ENCODE peak calls at places on chromosome 13, in four cellular contexts. One of them, this sample, is unnamed.

GRCh38 chr13:67736646-67737420 is 506.7 kb upstream of the PCDH9 start:
- DNase-seq in ovary: no peak
- DNase-seq in suprapubic skin: no peak
- DNase-seq in transverse colon: no peak
- DNase-seq in this sample: no peak

GRCh38 chr13:38045278-38046048 is 175.9 kb upstream of the TRPC4 start:
- DNase-seq in suprapubic skin: no peak
- DNase-seq in transverse colon: no peak
- DNase-seq in ovary: no peak
- DNase-seq in this sample: no peak

GRCh38 chr13:77779461-77780272 is 82.2 kb downstream of the SLAIN1 start:
- DNase-seq in suprapubic skin: no peak
- DNase-seq in transverse colon: peak
- DNase-seq in ovary: no peak
- DNase-seq in this sample: no peak

GRCh38 chr13:113460599-113460998 is 7.3 kb upstream of the ADPRHL1 start:
- DNase-seq in ovary: no peak
- DNase-seq in suprapubic skin: no peak
- DNase-seq in transverse colon: no peak
- DNase-seq in this sample: peak

GRCh38 chr13:73677041-73677589 is 457.1 kb downstream of the KLF12 start:
- DNase-seq in transverse colon: no peak
- DNase-seq in suprapubic skin: no peak
- DNase-seq in ovary: no peak
- DNase-seq in this sample: no peak

GRCh38 chr13:46961719-46962118 is 64.9 kb upstream of the HTR2A start:
- DNase-seq in ovary: no peak
- DNase-seq in transverse colon: no peak
- DNase-seq in suprapubic skin: no peak
- DNase-seq in this sample: no peak

GRCh38 chr13:84821261-84821660 is 939.0 kb upstream of the SLITRK1 start:
- DNase-seq in ovary: no peak
- DNase-seq in transverse colon: no peak
- DNase-seq in suprapubic skin: no peak
- DNase-seq in this sample: no peak

GRCh38 chr13:93244141-93244917 is 17.7 kb downstream of the GPC6 start:
- DNase-seq in ovary: no peak
- DNase-seq in transverse colon: no peak
- DNase-seq in suprapubic skin: no peak
- DNase-seq in this sample: no peak

GRCh38 chr13:112532837-112533745 is 54.9 kb downstream of the TUBGCP3 start:
- DNase-seq in transverse colon: no peak
- DNase-seq in ovary: no peak
- DNase-seq in suprapubic skin: no peak
- DNase-seq in this sample: no peak

GRCh38 chr13:114089751-114090400 is 42.5 kb downstream of the RASA3 start:
- DNase-seq in ovary: no peak
- DNase-seq in suprapubic skin: peak
- DNase-seq in transverse colon: peak
- DNase-seq in this sample: no peak

GRCh38 chr13:70107498-70108271 is at the start of gene ATXN8OS:
- DNase-seq in ovary: no peak
- DNase-seq in transverse colon: no peak
- DNase-seq in suprapubic skin: no peak
- DNase-seq in this sample: no peak

GRCh38 chr13:38542601-38543000 is 144.3 kb upstream of the FREM2 start:
- DNase-seq in suprapubic skin: no peak
- DNase-seq in ovary: no peak
- DNase-seq in transverse colon: no peak
- DNase-seq in this sample: no peak

GRCh38 chr13:79011179-79011578 is 352.2 kb upstream of the OBI1 start:
- DNase-seq in suprapubic skin: no peak
- DNase-seq in ovary: no peak
- DNase-seq in transverse colon: no peak
- DNase-seq in this sample: no peak

GRCh38 chr13:55517312-55517711 is 1623.4 kb upstream of the PRR20A start:
- DNase-seq in suprapubic skin: no peak
- DNase-seq in transverse colon: no peak
- DNase-seq in ovary: no peak
- DNase-seq in this sample: no peak

GRCh38 chr13:66219493-66219892 is 1010.6 kb downstream of the PCDH9 start:
- DNase-seq in transverse colon: no peak
- DNase-seq in ovary: no peak
- DNase-seq in suprapubic skin: no peak
- DNase-seq in this sample: no peak
- TF ChIP-seq EP300 in transverse colon: no peak
- TF ChIP-seq EP300 in ovary: no peak
- TF ChIP-seq EP300 in suprapubic skin: no peak
- TF ChIP-seq EP300 in this sample: no peak

GRCh38 chr13:24652346-24652745 is 27.9 kb upstream of the ATP12A start:
- DNase-seq in transverse colon: no peak
- DNase-seq in ovary: no peak
- DNase-seq in suprapubic skin: no peak
- DNase-seq in this sample: no peak

GRCh38 chr13:24650157-24650556 is 30.1 kb upstream of the ATP12A start:
- DNase-seq in suprapubic skin: no peak
- DNase-seq in ovary: no peak
- DNase-seq in transverse colon: no peak
- DNase-seq in this sample: no peak

GRCh38 chr13:24651718-24652345 is 28.4 kb upstream of the ATP12A start:
- DNase-seq in ovary: no peak
- DNase-seq in suprapubic skin: no peak
- DNase-seq in transverse colon: peak
- DNase-seq in this sample: no peak

GRCh38 chr13:24659239-24659638 is 21.0 kb upstream of the ATP12A start:
- DNase-seq in suprapubic skin: no peak
- DNase-seq in transverse colon: no peak
- DNase-seq in ovary: no peak
- DNase-seq in this sample: no peak

GRCh38 chr13:24654741-24655140 is 25.5 kb upstream of the ATP12A start:
- DNase-seq in transverse colon: no peak
- DNase-seq in ovary: no peak
- DNase-seq in suprapubic skin: no peak
- DNase-seq in this sample: no peak
- TF ChIP-seq CTCF in transverse colon: no peak
- TF ChIP-seq CTCF in ovary: no peak
- TF ChIP-seq CTCF in suprapubic skin: no peak
- TF ChIP-seq CTCF in this sample: no peak

DNA sequence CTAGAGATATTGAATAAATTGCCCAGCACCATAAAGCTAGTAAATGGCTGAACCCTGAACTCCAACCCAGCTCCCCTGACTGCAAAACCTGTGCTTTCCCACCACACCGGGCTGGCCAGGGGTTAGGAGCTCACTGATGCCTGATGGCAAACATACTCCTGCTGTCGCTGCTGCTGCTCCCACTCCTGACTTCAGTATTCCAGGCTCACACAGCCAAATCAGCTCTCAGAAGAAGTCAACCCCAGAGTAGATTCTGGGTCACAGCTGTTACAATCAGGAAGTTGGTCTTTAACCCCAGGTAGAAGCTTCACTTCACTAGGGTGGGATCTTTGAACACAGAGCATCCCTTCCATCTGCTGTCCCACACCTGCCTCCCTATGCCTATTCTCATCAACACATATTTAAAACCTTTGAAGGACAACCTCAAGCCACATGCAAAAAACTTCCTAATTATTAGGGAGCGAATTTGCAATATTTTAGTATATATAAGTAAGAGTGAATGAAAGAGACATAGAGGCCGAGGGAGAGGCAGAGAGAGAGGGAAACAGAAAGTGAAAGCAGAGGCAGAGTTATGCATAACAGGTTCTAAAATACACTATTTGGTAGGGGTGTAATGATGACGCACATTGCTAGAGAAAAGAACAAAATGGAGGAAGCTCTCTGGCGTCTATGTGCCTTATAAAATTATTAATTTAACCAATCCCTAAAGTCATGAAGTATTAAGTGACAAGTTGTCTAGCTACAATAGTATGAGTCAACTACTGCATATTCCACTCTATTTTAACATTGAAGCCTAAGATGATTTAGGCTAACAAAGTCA is 99.4 kb upstream of the SERP2 start:
- DNase-seq in transverse colon: no peak
- DNase-seq in suprapubic skin: no peak
- DNase-seq in ovary: peak
- DNase-seq in this sample: no peak
- TF ChIP-seq EP300 in transverse colon: peak
- TF ChIP-seq EP300 in suprapubic skin: no peak
- TF ChIP-seq EP300 in ovary: peak
- TF ChIP-seq EP300 in this sample: no peak

DNA sequence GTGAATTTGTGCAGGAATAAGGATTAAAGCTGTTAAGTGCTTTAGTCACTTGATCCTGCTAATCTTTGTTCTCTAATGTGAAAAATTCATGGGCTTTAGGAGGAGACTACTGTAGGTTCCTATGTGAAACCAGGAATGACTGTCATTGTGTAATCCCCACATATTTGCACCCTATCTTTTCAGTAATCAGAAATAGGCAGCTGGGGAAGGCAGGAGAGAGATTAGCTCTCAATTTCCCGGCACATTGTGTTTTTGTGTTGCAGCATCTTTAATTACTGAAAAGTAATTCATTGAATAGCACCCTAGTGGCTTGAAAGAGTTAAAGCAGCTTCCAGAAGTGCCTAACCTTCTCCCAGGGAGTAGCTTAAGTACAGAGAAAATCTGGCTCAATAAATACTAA is 282.9 kb downstream of the OLFM4 start:
- DNase-seq in ovary: no peak
- DNase-seq in transverse colon: no peak
- DNase-seq in suprapubic skin: no peak
- DNase-seq in this sample: no peak
- TF ChIP-seq CTCF in ovary: no peak
- TF ChIP-seq CTCF in transverse colon: no peak
- TF ChIP-seq CTCF in suprapubic skin: no peak
- TF ChIP-seq CTCF in this sample: no peak

DNA sequence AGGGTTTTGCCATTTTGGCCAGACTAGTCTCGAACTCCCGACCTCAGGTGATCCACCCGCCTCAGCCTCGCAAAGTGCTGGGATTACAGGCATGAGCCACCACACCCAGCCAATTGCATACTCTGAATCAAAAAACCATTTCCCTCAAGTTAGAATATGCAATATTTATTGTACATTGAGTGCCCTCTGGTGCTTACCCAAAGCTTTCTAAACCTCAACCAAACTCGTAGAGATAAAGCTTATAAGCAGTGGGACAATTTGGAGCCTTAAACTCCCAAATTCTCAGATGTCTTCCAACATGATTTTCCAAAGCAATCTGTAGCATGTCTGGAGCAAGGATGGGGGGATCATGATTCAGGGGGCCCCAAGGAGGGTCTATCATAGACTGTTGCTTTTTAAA is 22.4 kb downstream of the RFXAP start:
- DNase-seq in ovary: no peak
- DNase-seq in transverse colon: no peak
- DNase-seq in suprapubic skin: no peak
- DNase-seq in this sample: no peak
- TF ChIP-seq EP300 in ovary: no peak
- TF ChIP-seq EP300 in transverse colon: no peak
- TF ChIP-seq EP300 in suprapubic skin: no peak
- TF ChIP-seq EP300 in this sample: no peak

GRCh38 chr13:97067342-97067895 is 73.1 kb upstream of the OXGR1 start:
- DNase-seq in suprapubic skin: no peak
- DNase-seq in ovary: no peak
- DNase-seq in transverse colon: no peak
- DNase-seq in this sample: no peak
- TF ChIP-seq CTCF in suprapubic skin: no peak
- TF ChIP-seq CTCF in ovary: no peak
- TF ChIP-seq CTCF in transverse colon: no peak
- TF ChIP-seq CTCF in this sample: no peak

GRCh38 chr13:99087130-99087953 is 109.5 kb upstream of the DOCK9 start:
- DNase-seq in transverse colon: peak
- DNase-seq in suprapubic skin: peak
- DNase-seq in ovary: peak
- DNase-seq in this sample: peak
- TF ChIP-seq EP300 in transverse colon: no peak
- TF ChIP-seq EP300 in suprapubic skin: no peak
- TF ChIP-seq EP300 in ovary: no peak
- TF ChIP-seq EP300 in this sample: no peak

GRCh38 chr13:42769650-42770049 is 11.7 kb upstream of the FAM216B start:
- DNase-seq in ovary: no peak
- DNase-seq in transverse colon: no peak
- DNase-seq in suprapubic skin: no peak
- DNase-seq in this sample: no peak
- TF ChIP-seq CTCF in ovary: no peak
- TF ChIP-seq CTCF in transverse colon: no peak
- TF ChIP-seq CTCF in suprapubic skin: no peak
- TF ChIP-seq CTCF in this sample: no peak

DNA sequence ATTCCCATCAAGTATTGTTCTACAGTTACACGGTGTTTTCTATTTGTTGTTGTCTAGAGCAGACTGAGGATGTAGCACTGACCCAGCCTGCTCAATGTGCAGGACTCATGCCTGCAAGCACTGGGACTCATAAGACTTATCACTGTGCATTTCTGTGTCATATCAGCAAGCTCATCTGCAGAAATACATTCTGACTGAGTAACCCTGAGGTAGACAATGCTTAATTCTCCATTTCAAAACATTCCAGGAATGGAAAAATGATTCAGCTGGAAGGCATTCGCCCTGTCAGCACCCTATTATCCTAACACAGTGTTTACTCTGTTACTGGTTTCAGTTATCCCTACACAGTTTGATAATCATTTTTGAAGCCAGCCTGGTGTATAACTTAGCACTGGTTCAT is 2506.4 kb downstream of the PCDH9 start:
- DNase-seq in transverse colon: no peak
- DNase-seq in suprapubic skin: no peak
- DNase-seq in ovary: no peak
- DNase-seq in this sample: no peak
- TF ChIP-seq EP300 in transverse colon: no peak
- TF ChIP-seq EP300 in suprapubic skin: no peak
- TF ChIP-seq EP300 in ovary: no peak
- TF ChIP-seq EP300 in this sample: no peak